ENCODE peak calls at places on chromosomes 7 and 10, in four cellular contexts. B is glomerular endothelial cell; T is activated effector memory CD4-positive, alpha-beta T cell treated with anti-CD3 and anti-CD28 coated beads, Interleukin-2, amount 50 U/mL, for 16 hours; P is NCI-H446 treated with DMSO at 0.1 percent for 48 hours. J is an unnamed sample.

GRCh38 chr7:154409703-154410311 is 357.6 kb downstream of the DPP6 start:
- DNase-seq in B (no peak), T (no peak), P (no peak), J (peak)

GRCh38 chr10:132788180-132788830 is 2.4 kb upstream of the NKX6-2 start:
- DNase-seq in B (no peak), T (no peak), P (no peak), J (no peak)

GRCh38 chr10:19730071-19730470 is 86.2 kb upstream of the PLXDC2 start:
- DNase-seq in B (no peak), T (no peak), P (no peak), J (no peak)

GRCh38 chr7:113636727-113637421 is 281.9 kb downstream of the PPP1R3A start:
- DNase-seq in B (no peak), T (no peak), P (no peak), J (no peak)

GRCh38 chr10:132965411-132966057 is 23.2 kb upstream of the CFAP46 start:
- DNase-seq in B (no peak), T (no peak), P (no peak), J (no peak)

GRCh38 chr7:151559557-151560183 is 40.0 kb upstream of the RHEB start:
- DNase-seq in B (no peak), T (no peak), P (no peak), J (no peak)

GRCh38 chr7:106757846-106758245 is 96.9 kb upstream of the CCDC71L start:
- DNase-seq in B (no peak), T (no peak), P (peak), J (peak)

GRCh38 chr10:6191147-6191546 is 11.6 kb upstream of the PFKFB3 start:
- DNase-seq in B (no peak), T (no peak), P (no peak), J (no peak)

GRCh38 chr7:86949779-86950260 is 109.6 kb downstream of the ELAPOR2 start:
- DNase-seq in B (no peak), T (no peak), P (no peak), J (no peak)

J was measured in SK-N-MC.